ENCODE peak calls at places on chromosomes 2 and 18, in seven cellular contexts. I, T, Q, M, N, J and R are unnamed samples.

GRCh38 chr2:227370791-227371312 is 8.3 kb downstream of the TM4SF20 start:
- DNase-seq in I (no peak), T (no peak), Q (no peak), M (peak; percentile 87), N (no peak), J (no peak), R (no peak)

GRCh38 chr2:134201559-134201958 is 52.3 kb upstream of the MGAT5 start:
- DNase-seq in I (no peak), T (no peak), Q (no peak), M (no peak), N (no peak), J (no peak), R (no peak)

GRCh38 chr2:28333606-28334526 is 58.8 kb upstream of the FOSL2 start:
- DNase-seq in I (no peak), T (no peak), Q (no peak), M (peak; percentile 34), N (no peak), J (no peak), R (no peak)

GRCh38 chr2:59594671-59595222 is 958.7 kb downstream of the BCL11A start:
- DNase-seq in I (no peak), T (no peak), Q (no peak), M (no peak), N (no peak), J (no peak), R (no peak)

GRCh38 chr2:239190921-239191885 is 209.6 kb downstream of the HDAC4 start:
- DNase-seq in I (no peak), T (no peak), Q (no peak), M (no peak), N (no peak), J (no peak), R (peak; percentile 14)

GRCh38 chr2:26733343-26733742 is 30.7 kb upstream of the SLC35F6 start:
- DNase-seq in I (no peak), T (no peak), Q (no peak), M (no peak), N (no peak), J (no peak), R (no peak)

GRCh38 chr2:225429718-225430117 is 30.2 kb downstream of the NYAP2 start:
- DNase-seq in I (no peak), T (no peak), Q (no peak), M (peak; percentile 4), N (no peak), J (peak; percentile 30), R (peak; percentile 3)

GRCh38 chr2:162710282-162710891 is 128.2 kb downstream of the KCNH7 start:
- DNase-seq in I (no peak), T (no peak), Q (no peak), M (no peak), N (no peak), J (no peak), R (no peak)

GRCh38 chr2:232421189-232421785 is 14.6 kb downstream of the ALPG start:
- DNase-seq in I (peak; percentile 56), T (no peak), Q (no peak), M (no peak), N (no peak), J (peak; percentile 75), R (no peak)

GRCh38 chr18:54888933-54889332 is 60.7 kb downstream of the RAB27B start:
- DNase-seq in I (no peak), T (no peak), Q (no peak), M (peak; percentile 45), N (no peak), J (no peak), R (no peak)

GRCh38 chr18:6207119-6207518 is 207.6 kb downstream of the L3MBTL4 start:
- DNase-seq in I (no peak), T (no peak), Q (no peak), M (no peak), N (no peak), J (peak; percentile 15), R (no peak)

GRCh38 chr18:69718912-69719547 is 228.6 kb downstream of the CD226 start:
- DNase-seq in I (no peak), T (no peak), Q (no peak), M (no peak), N (no peak), J (no peak), R (no peak)

GRCh38 chr2:152513681-152514080 is 178.7 kb downstream of the FMNL2 start:
- DNase-seq in I (no peak), T (peak; percentile 63), Q (no peak), M (peak; percentile 35), N (no peak), J (no peak), R (no peak)

GRCh38 chr2:51013060-51013746 is 18.7 kb downstream of the NRXN1 start:
- DNase-seq in I (peak; percentile 62), T (no peak), Q (no peak), M (no peak), N (no peak), J (peak; percentile 81), R (peak; percentile 39)

GRCh38 chr2:11829947-11830707 is 83.7 kb downstream of the LPIN1 start:
- DNase-seq in I (peak; percentile 73), T (peak; percentile 97), Q (peak; percentile 18), M (peak; percentile 98), N (peak; percentile 74), J (peak; percentile 80), R (peak; percentile 68)
- TF ChIP-seq CTCF in I (no peak), T (peak; percentile 69), Q (no peak), M (peak; percentile 42), N (peak; percentile 19), J (peak; percentile 35), R (no peak)

GRCh38 chr2:166373951-166374350 is 1.8 kb downstream of the SCN9A start:
- DNase-seq in I (no peak), T (peak; percentile 80), Q (no peak), M (peak; percentile 34), N (peak; percentile 8), J (peak; percentile 9), R (no peak)

GRCh38 chr2:166375205-166375735 is 474 bp downstream of the SCN9A start:
- DNase-seq in I (no peak), T (peak; percentile 2), Q (no peak), M (peak; percentile 15), N (no peak), J (peak; percentile 32), R (no peak)

GRCh38 chr2:166376873-166377272 is 1.1 kb upstream of the SCN9A start:
- DNase-seq in I (no peak), T (no peak), Q (no peak), M (no peak), N (no peak), J (no peak), R (no peak)

GRCh38 chr2:166376488-166376828 is 714 bp upstream of the SCN9A start:
- DNase-seq in I (no peak), T (no peak), Q (no peak), M (no peak), N (no peak), J (no peak), R (no peak)

DNA sequence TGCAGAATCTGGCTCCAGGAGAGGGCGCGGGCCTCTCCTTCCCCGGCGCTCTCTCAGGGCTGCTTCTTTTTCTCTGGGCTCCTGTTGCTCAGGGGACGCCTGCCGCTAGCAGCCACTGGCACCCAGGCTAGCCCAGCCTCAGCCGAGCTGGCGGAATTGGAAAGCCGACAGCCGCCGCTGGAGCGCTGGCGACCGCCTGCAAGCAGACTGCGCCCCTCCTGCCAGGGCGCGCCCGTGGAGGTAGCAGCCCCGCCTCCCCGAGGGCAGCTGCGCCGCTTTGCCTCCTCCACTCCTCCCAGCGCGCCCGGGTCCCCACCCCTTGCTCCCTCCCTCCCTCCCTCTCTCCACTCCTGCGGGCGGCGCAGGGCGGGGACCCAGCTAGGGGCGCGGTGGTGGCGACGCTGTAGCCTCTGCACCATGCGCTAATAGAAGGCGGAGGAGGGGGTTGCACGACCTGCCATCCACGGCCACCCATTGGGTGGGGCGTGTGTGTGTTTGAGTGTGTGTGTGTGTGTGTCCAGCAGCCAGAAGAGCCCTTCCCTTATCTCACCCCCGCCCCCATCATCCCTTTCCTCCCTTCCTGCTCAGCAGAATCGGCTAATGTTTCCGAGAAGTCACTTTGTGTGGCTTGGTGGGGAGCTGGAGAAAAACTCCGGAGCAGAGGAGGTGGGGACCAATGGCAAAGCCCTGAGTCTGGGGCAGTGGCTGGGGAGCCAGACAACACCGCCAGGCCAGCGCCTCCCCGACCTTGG is at the start of gene SCN9A:
- DNase-seq in I (peak; percentile 88), T (peak; percentile 48), Q (peak; percentile 5), M (peak; percentile 76), N (peak; percentile 13), J (peak; percentile 94), R (peak; percentile 89)
- TF ChIP-seq CTCF in I (no peak), T (no peak), Q (no peak), M (no peak), N (no peak), J (peak; percentile 8), R (no peak)

GRCh38 chr2:205568620-205569019 is 113.7 kb upstream of the NRP2 start:
- DNase-seq in I (no peak), T (peak; percentile 16), Q (no peak), M (no peak), N (no peak), J (no peak), R (no peak)

GRCh38 chr2:205557873-205558272 is 124.4 kb upstream of the NRP2 start:
- DNase-seq in I (no peak), T (no peak), Q (no peak), M (no peak), N (no peak), J (no peak), R (no peak)

GRCh38 chr2:205564761-205565160 is 117.5 kb upstream of the NRP2 start:
- DNase-seq in I (no peak), T (no peak), Q (no peak), M (no peak), N (no peak), J (peak; percentile 68), R (no peak)

GRCh38 chr2:205566556-205567061 is 115.7 kb upstream of the NRP2 start:
- DNase-seq in I (no peak), T (no peak), Q (no peak), M (no peak), N (no peak), J (no peak), R (no peak)

GRCh38 chr2:205563646-205564045 is 118.7 kb upstream of the NRP2 start:
- DNase-seq in I (peak; percentile 65), T (no peak), Q (no peak), M (peak; percentile 20), N (no peak), J (peak; percentile 87), R (peak; percentile 72)
- TF ChIP-seq CTCF in I (peak; percentile 49), T (no peak), Q (no peak), M (peak; percentile 38), N (peak; percentile 47), J (peak; percentile 96), R (no peak)

GRCh38 chr2:124975224-124975623 is 950.1 kb downstream of the CNTNAP5 start:
- DNase-seq in I (no peak), T (no peak), Q (no peak), M (no peak), N (no peak), J (peak; percentile 11), R (no peak)

GRCh38 chr2:124967325-124967724 is 942.2 kb downstream of the CNTNAP5 start:
- DNase-seq in I (no peak), T (peak; percentile 18), Q (no peak), M (no peak), N (no peak), J (no peak), R (no peak)

GRCh38 chr2:124975658-124976057 is 950.6 kb downstream of the CNTNAP5 start:
- DNase-seq in I (no peak), T (no peak), Q (no peak), M (peak; percentile 1), N (no peak), J (no peak), R (no peak)

GRCh38 chr2:124973396-124973795 is 948.3 kb downstream of the CNTNAP5 start:
- DNase-seq in I (no peak), T (no peak), Q (no peak), M (no peak), N (no peak), J (no peak), R (no peak)

GRCh38 chr2:124970065-124970464 is 945.0 kb downstream of the CNTNAP5 start:
- DNase-seq in I (no peak), T (no peak), Q (no peak), M (no peak), N (no peak), J (no peak), R (no peak)
- TF ChIP-seq CTCF in I (no peak), T (no peak), Q (no peak), M (no peak), N (no peak), J (no peak), R (no peak)